ENCODE peak calls at places on chromosomes 13 and 19, in ten cellular contexts. One of them, this sample, is unnamed.

GRCh38 chr13:51318876-51319275 is 20.6 kb upstream of the SERPINE3 start:
- DNase-seq in psoas muscle: no peak
- DNase-seq in NCI-H2029 treated with DMSO at 0.1 percent for 48 hours: no peak
- DNase-seq in AG08395: no peak
- DNase-seq in kidney epithelial cell: no peak
- DNase-seq in activated CD4-positive, CD25-positive, alpha-beta regulatory T cell: no peak
- DNase-seq in OCI-LY7: no peak
- DNase-seq in progenitor cell of endocrine pancreas: no peak
- DNase-seq in hippocampal formation: no peak
- DNase-seq in transverse colon: no peak
- DNase-seq in this sample: no peak

GRCh38 chr13:112078879-112079526 is 12.1 kb downstream of the SOX1 start:
- DNase-seq in psoas muscle: no peak
- DNase-seq in NCI-H2029 treated with DMSO at 0.1 percent for 48 hours: no peak
- DNase-seq in AG08395: no peak
- DNase-seq in kidney epithelial cell: no peak
- DNase-seq in activated CD4-positive, CD25-positive, alpha-beta regulatory T cell: no peak
- DNase-seq in OCI-LY7: no peak
- DNase-seq in progenitor cell of endocrine pancreas: no peak
- DNase-seq in hippocampal formation: no peak
- DNase-seq in transverse colon: no peak
- DNase-seq in this sample: no peak

GRCh38 chr19:49502866-49503581 is 6.8 kb downstream of the RPS11 start:
- DNase-seq in psoas muscle: no peak
- DNase-seq in NCI-H2029 treated with DMSO at 0.1 percent for 48 hours: peak; percentile 77
- DNase-seq in AG08395: peak; percentile 71
- DNase-seq in kidney epithelial cell: no peak
- DNase-seq in activated CD4-positive, CD25-positive, alpha-beta regulatory T cell: no peak
- DNase-seq in OCI-LY7: peak; percentile 74
- DNase-seq in progenitor cell of endocrine pancreas: no peak
- DNase-seq in hippocampal formation: peak; percentile 14
- DNase-seq in transverse colon: peak; percentile 43
- DNase-seq in this sample: peak; percentile 66

GRCh38 chr13:110640591-110641029 is 25.3 kb downstream of the NAXD start:
- DNase-seq in psoas muscle: peak; percentile 73
- DNase-seq in NCI-H2029 treated with DMSO at 0.1 percent for 48 hours: no peak
- DNase-seq in AG08395: no peak
- DNase-seq in kidney epithelial cell: no peak
- DNase-seq in activated CD4-positive, CD25-positive, alpha-beta regulatory T cell: no peak
- DNase-seq in OCI-LY7: no peak
- DNase-seq in progenitor cell of endocrine pancreas: no peak
- DNase-seq in hippocampal formation: no peak
- DNase-seq in transverse colon: no peak
- DNase-seq in this sample: no peak

GRCh38 chr19:40598121-40598917 is 2.9 kb upstream of the LTBP4 start:
- DNase-seq in psoas muscle: peak; percentile 93
- DNase-seq in NCI-H2029 treated with DMSO at 0.1 percent for 48 hours: peak; percentile 44
- DNase-seq in AG08395: peak; percentile 83
- DNase-seq in kidney epithelial cell: no peak
- DNase-seq in activated CD4-positive, CD25-positive, alpha-beta regulatory T cell: peak; percentile 77
- DNase-seq in OCI-LY7: peak; percentile 80
- DNase-seq in progenitor cell of endocrine pancreas: peak; percentile 82
- DNase-seq in hippocampal formation: peak; percentile 82
- DNase-seq in transverse colon: peak; percentile 92
- DNase-seq in this sample: peak; percentile 91

GRCh38 chr19:17642656-17643055 is 45.5 kb downstream of the UNC13A start:
- DNase-seq in psoas muscle: peak; percentile 15
- DNase-seq in NCI-H2029 treated with DMSO at 0.1 percent for 48 hours: no peak
- DNase-seq in AG08395: no peak
- DNase-seq in kidney epithelial cell: no peak
- DNase-seq in activated CD4-positive, CD25-positive, alpha-beta regulatory T cell: no peak
- DNase-seq in OCI-LY7: no peak
- DNase-seq in progenitor cell of endocrine pancreas: no peak
- DNase-seq in hippocampal formation: no peak
- DNase-seq in transverse colon: no peak
- DNase-seq in this sample: no peak

GRCh38 chr13:20128459-20128927 is 32.4 kb downstream of the GJA3 start:
- DNase-seq in psoas muscle: no peak
- DNase-seq in NCI-H2029 treated with DMSO at 0.1 percent for 48 hours: no peak
- DNase-seq in AG08395: no peak
- DNase-seq in kidney epithelial cell: no peak
- DNase-seq in activated CD4-positive, CD25-positive, alpha-beta regulatory T cell: no peak
- DNase-seq in OCI-LY7: no peak
- DNase-seq in progenitor cell of endocrine pancreas: peak; percentile 21
- DNase-seq in hippocampal formation: no peak
- DNase-seq in transverse colon: peak; percentile 41
- DNase-seq in this sample: no peak

GRCh38 chr13:24083722-24084421 is 76.6 kb upstream of the SPATA13 start:
- DNase-seq in psoas muscle: no peak
- DNase-seq in NCI-H2029 treated with DMSO at 0.1 percent for 48 hours: no peak
- DNase-seq in AG08395: no peak
- DNase-seq in kidney epithelial cell: peak; percentile 42
- DNase-seq in activated CD4-positive, CD25-positive, alpha-beta regulatory T cell: no peak
- DNase-seq in OCI-LY7: no peak
- DNase-seq in progenitor cell of endocrine pancreas: no peak
- DNase-seq in hippocampal formation: no peak
- DNase-seq in transverse colon: no peak
- DNase-seq in this sample: no peak

GRCh38 chr13:20702945-20703784 is at the start of gene IL17D:
- DNase-seq in psoas muscle: peak; percentile 62
- DNase-seq in NCI-H2029 treated with DMSO at 0.1 percent for 48 hours: no peak
- DNase-seq in AG08395: peak; percentile 22
- DNase-seq in kidney epithelial cell: no peak
- DNase-seq in activated CD4-positive, CD25-positive, alpha-beta regulatory T cell: peak; percentile 14
- DNase-seq in OCI-LY7: peak; percentile 57
- DNase-seq in progenitor cell of endocrine pancreas: peak; percentile 33
- DNase-seq in hippocampal formation: peak; percentile 32
- DNase-seq in transverse colon: peak; percentile 43
- DNase-seq in this sample: peak; percentile 62